ENCODE peak calls at places on chromosomes 2 and 18, in six cellular contexts. Z is cardiac fibroblast, G is GM10248, M is AML-193, S is amygdala, P is activated gamma-delta T cell treated with Interleukin-2 at 50 U/mL for 16 hours. O is an unnamed sample.

GRCh38 chr2:97995026-97995733 is 568 bp downstream of the TMEM131 start:
- DNase-seq in Z (peak), G (peak), M (peak), S (peak), P (peak), O (peak)

GRCh38 chr18:78448106-78448505 is 531.5 kb upstream of the SALL3 start:
- DNase-seq in Z (no peak), G (no peak), M (no peak), S (no peak), P (no peak), O (no peak)

GRCh38 chr2:31151501-31151900 is 13.3 kb upstream of the GALNT14 start:
- DNase-seq in Z (no peak), G (no peak), M (no peak), S (no peak), P (no peak), O (no peak)

GRCh38 chr2:187567126-187567525 is 12.9 kb upstream of the TFPI start:
- DNase-seq in Z (peak), G (no peak), M (peak), S (no peak), P (no peak), O (no peak)

GRCh38 chr2:229714080-229714735 is at the start of gene DNER:
- DNase-seq in Z (no peak), G (peak), M (no peak), S (peak), P (peak), O (no peak)

GRCh38 chr2:193861557-193861956 is 1666.8 kb upstream of the TMEFF2 start:
- DNase-seq in Z (no peak), G (no peak), M (no peak), S (no peak), P (no peak), O (no peak)

GRCh38 chr2:27652790-27653189 is 10.6 kb downstream of the SUPT7L start:
- DNase-seq in Z (no peak), G (no peak), M (no peak), S (no peak), P (no peak), O (no peak)

GRCh38 chr2:232477751-232478510 is 9.7 kb downstream of the ECEL1 start:
- DNase-seq in Z (no peak), G (no peak), M (no peak), S (no peak), P (no peak), O (no peak)

GRCh38 chr18:76979906-76980305 is 152.7 kb downstream of the MBP start:
- DNase-seq in Z (no peak), G (no peak), M (no peak), S (no peak), P (no peak), O (no peak)

GRCh38 chr2:96737831-96738230 is 2.0 kb downstream of the LMAN2L start:
- DNase-seq in Z (no peak), G (no peak), M (no peak), S (no peak), P (no peak), O (no peak)